ENCODE peak calls at places on chromosomes 4 and X, in four cellular contexts. B, F, M and N are unnamed samples. For H3K27me3, the result is how much of the 10 kb centered on the place peaks cover.

GRCh38 chr4:4599886-4600285 is 58.0 kb upstream of the STX18 start:
- DNase-seq in B (no peak), M (no peak), F (no peak), N (no peak)

GRCh38 chrX:62928906-62929305 is 422.2 kb downstream of the SPIN4 start:
- DNase-seq in M (no peak), F (no peak), B (no peak), N (no peak)

GRCh38 chr4:24853142-24853541 is 57.8 kb downstream of the SOD3 start:
- DNase-seq in M (no peak), F (no peak), B (peak), N (peak)

GRCh38 chr4:189940178-189941004 is at the start of gene FRG1:
- DNase-seq in B (peak), M (peak), F (peak), N (peak)

GRCh38 chrX:76987381-76987780 is 459.8 kb upstream of the FGF16 start:
- DNase-seq in M (no peak), B (no peak), F (peak), N (no peak)

GRCh38 chr4:106297636-106298035 is 18.4 kb downstream of the TBCK start:
- DNase-seq in B (no peak), F (no peak), M (no peak), N (no peak)

GRCh38 chr4:87819281-87819919 is 13.4 kb upstream of the MEPE start:
- DNase-seq in F (peak), B (peak), M (no peak), N (peak)

GRCh38 chr4:46270986-46271596 is 118.8 kb downstream of the GABRA2 start:
- DNase-seq in M (no peak), B (peak), F (no peak), N (peak)

GRCh38 chrX:7225338-7225737 is 77.4 kb upstream of the PUDP start:
- DNase-seq in F (no peak), M (no peak), B (no peak), N (no peak)

GRCh38 chrX:112651766-112652165 is 28.0 kb downstream of the LHFPL1 start:
- DNase-seq in M (no peak), B (peak), F (no peak), N (peak)

GRCh38 chr4:1072830-1073446 is 40.4 kb downstream of the RNF212 start:
- DNase-seq in B (peak), M (peak), F (peak), N (peak)

GRCh38 chr4:16991455-16991854 is 93.0 kb upstream of the LDB2 start:
- DNase-seq in F (peak), M (peak), B (no peak), N (no peak)

GRCh38 chrX:7515681-7516413 is 327.1 kb upstream of the VCX start:
- DNase-seq in F (no peak), B (no peak), M (no peak), N (no peak)

GRCh38 chr4:67236793-67237192 is 308.5 kb downstream of the CENPC start:
- DNase-seq in F (peak), M (no peak), B (no peak), N (no peak)

GRCh38 chr4:127856485-127857447 is 23.9 kb upstream of the PLK4 start:
- DNase-seq in F (no peak), M (no peak), B (peak), N (peak)

GRCh38 chrX:41481264-41482109 is 34.3 kb downstream of the NYX start:
- DNase-seq in F (peak), M (no peak), B (no peak), N (no peak)

GRCh38 chr4:157447195-157447594 is 226.7 kb downstream of the GRIA2 start:
- DNase-seq in F (no peak), B (no peak), M (no peak), N (no peak)

GRCh38 chr4:70714061-70714468 is 7.7 kb upstream of the RUFY3 start:
- DNase-seq in M (no peak), F (no peak), B (peak), N (no peak)

GRCh38 chrX:112851806-112852205 is 11.2 kb upstream of the AMOT start:
- DNase-seq in B (peak), F (no peak), M (no peak), N (peak)

GRCh38 chrX:48827654-48827968 is 1.3 kb downstream of the ERAS start:
- DNase-seq in B (no peak), M (no peak), F (no peak), N (no peak)

GRCh38 chr4:169080970-169081369 is 70.9 kb upstream of the CBR4 start:
- DNase-seq in F (no peak), B (peak), M (no peak), N (peak)

GRCh38 chr4:81510643-81511189 is 39.0 kb upstream of the RASGEF1B start:
- DNase-seq in M (no peak), B (no peak), F (no peak), N (no peak)

GRCh38 chr4:110644008-110644407 is 21.1 kb upstream of the PITX2 start:
- DNase-seq in F (no peak), B (no peak), M (no peak), N (no peak)

GRCh38 chrX:43836435-43837184 is 45.6 kb downstream of the MAOB start:
- DNase-seq in B (peak), M (no peak), F (no peak), N (peak)

GRCh38 chr4:185916683-185917082 is 104.7 kb upstream of the SORBS2 start:
- DNase-seq in B (no peak), F (peak), M (no peak), N (no peak)

GRCh38 chr4:113610542-113610941 is 151.0 kb downstream of the CAMK2D start:
- DNase-seq in F (no peak), M (no peak), B (no peak), N (no peak)

GRCh38 chr4:38004887-38005286 is 44.7 kb downstream of the PTTG2 start:
- DNase-seq in B (no peak), M (no peak), F (no peak), N (no peak)
- H2BK5ac ChIP-seq in B (no peak), M (no peak), F (no peak), N (no peak)

DNA sequence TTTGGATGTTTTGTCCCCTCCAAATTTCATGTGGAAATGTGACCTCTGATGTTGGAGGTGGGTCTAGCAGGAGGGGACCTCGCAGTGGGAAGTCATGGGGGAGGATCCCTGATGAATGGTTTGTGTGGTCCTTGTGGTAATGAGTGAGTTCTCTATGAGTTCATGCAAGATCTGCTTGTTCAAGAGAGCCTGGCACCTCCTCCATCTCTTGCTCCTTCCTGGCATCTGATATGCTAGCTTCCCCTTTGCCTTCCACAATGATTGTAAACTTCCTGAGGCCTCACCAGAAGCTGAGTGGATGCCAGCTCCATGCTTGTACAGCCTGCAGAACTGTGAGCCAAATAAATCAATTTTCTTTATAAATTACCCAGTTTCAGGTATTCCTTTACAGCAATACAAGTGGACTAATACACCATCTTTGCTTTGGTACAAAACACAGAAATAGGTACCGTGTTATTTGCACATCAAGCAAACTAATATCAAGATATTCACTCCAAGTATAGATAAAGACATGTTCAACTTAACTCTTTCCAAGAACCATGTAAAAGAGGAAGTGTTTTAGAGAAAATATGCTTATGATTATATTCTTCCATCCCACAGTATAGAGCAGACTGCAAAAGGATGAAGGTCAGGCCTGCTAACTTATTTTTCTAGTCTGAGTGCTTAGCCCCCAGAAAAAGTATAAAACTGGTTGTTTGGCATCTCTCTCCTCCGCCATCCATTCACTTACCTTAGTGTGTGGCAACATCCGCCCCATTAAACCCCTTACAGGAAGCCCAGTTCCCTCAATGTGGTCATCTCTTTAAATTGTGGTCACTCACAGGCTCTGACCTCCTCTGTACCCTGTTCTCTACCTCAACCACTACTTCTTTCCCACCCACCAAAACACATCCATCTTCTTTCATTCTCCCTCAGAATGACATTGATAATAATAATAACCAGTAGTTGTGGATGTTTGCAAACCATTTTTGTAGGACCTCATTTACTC is 6.7 kb downstream of the ARAP2 start:
- DNase-seq in B (no peak), M (no peak), F (no peak), N (no peak)
- H3K27me3 ChIP-seq in B (under half), M (under half), F (under half), N (under half)

GRCh38 chr4:153759407-153760226 is at the start of gene RNF175:
- DNase-seq in F (peak), M (peak), B (no peak), N (no peak)

GRCh38 chr4:153758136-153758535 is 1.7 kb downstream of the RNF175 start:
- DNase-seq in M (no peak), B (no peak), F (peak), N (no peak)

GRCh38 chr4:153758688-153759406 is 977 bp downstream of the RNF175 start:
- DNase-seq in B (no peak), F (no peak), M (no peak), N (no peak)

GRCh38 chr4:153755186-153755585 is 4.6 kb downstream of the RNF175 start:
- DNase-seq in F (no peak), B (no peak), M (no peak), N (no peak)

DNA sequence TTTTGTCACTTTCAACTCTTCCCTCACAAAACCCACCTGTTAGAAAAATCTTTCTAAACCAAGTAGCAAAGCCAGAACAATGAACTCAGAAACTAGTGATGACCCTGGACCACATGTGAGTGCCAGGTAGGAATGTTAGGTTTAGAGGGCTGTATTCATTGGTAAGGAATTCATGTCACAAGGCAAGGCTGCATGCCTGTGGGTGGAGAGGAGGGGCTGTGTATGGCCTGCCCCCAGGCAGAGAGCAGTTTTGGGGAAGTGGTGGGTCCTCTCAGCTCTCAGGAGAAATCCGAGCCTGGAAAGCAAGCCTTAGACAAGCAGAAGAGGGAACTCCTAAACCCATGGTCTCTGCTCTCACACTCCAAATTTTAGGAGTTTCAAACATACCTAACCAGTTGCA is 2.4 kb downstream of the RNF175 start:
- DNase-seq in F (peak), B (no peak), M (no peak), N (no peak)
- H2AK5ac ChIP-seq in F (no peak), B (no peak), M (no peak), N (no peak)

DNA sequence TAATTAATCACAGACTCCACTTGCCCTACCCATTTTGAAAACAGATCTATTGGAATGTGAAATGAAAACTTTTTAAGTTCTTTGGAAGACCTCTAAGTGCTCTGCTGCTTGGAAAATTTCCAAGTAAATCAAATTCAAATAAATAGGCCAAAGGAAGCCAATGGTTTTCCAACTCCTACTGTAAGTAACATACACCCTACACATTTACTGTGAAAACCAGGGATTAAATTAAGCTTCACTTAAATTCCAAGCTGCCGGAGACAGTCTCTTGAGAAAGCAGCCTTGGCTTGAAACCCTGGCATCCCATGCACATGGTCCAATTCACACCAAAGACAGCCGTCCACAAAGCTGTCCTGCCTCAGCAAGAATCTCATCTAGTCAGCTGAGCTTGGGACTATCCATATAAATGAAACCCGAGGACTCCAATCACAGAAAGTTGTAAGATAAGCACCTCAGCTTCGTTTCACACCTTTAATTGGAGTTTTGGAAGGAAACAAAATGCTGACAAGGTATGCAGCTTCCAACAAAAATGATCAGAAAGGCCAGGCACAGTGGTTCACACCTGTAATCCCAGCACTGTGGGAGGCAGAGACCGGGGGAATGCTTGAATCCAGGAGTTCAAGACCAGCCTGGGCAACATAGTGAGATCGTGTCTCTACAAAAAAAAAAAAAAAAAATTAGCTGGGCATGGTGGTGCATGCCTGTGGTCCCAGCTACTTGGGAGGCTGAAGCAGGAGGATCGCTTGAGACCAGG is 88.6 kb downstream of the APBB2 start:
- DNase-seq in B (peak), F (no peak), M (no peak), N (no peak)
- H2BK5ac ChIP-seq in B (no peak), F (no peak), M (peak), N (no peak)

GRCh38 chr4:140754918-140755810 is 1.0 kb downstream of the TBC1D9 start:
- DNase-seq in M (no peak), F (no peak), B (no peak), N (no peak)

GRCh38 chr4:140757220-140757607 is 1.0 kb upstream of the TBC1D9 start:
- DNase-seq in M (no peak), B (no peak), F (no peak), N (no peak)

GRCh38 chr4:140752669-140753068 is 3.5 kb downstream of the TBC1D9 start:
- DNase-seq in B (no peak), M (no peak), F (no peak), N (no peak)

GRCh38 chr4:140755811-140756291 is 334 bp downstream of the TBC1D9 start:
- DNase-seq in M (peak), B (peak), F (peak), N (peak)

GRCh38 chr4:140756292-140757219 is at the start of gene TBC1D9:
- DNase-seq in F (peak), B (peak), M (peak), N (peak)
- H3K27me3 ChIP-seq in F (under half), B (under half), M (under half), N (under half)

GRCh38 chr4:7419961-7420660 is 14.6 kb downstream of the PSAPL1 start:
- DNase-seq in F (peak), B (no peak), M (peak), N (no peak)
- H2AK5ac ChIP-seq in F (no peak), B (no peak), M (no peak), N (no peak)

GRCh38 chr4:183504930-183505555 is at the start of gene ING2:
- DNase-seq in F (no peak), B (no peak), M (peak), N (peak)
- H2BK5ac ChIP-seq in F (no peak), B (peak), M (peak), N (peak)

GRCh38 chr4:13243152-13243551 is 241.0 kb downstream of the RAB28 start:
- DNase-seq in F (no peak), M (no peak), B (no peak), N (no peak)
- H3K27me3 ChIP-seq in F (under half), M (under half), B (under half), N (under half)

GRCh38 chr4:143668930-143669553 is 31.4 kb downstream of the FREM3 start:
- DNase-seq in B (no peak), M (no peak), F (no peak), N (no peak)
- H2AK5ac ChIP-seq in B (no peak), M (no peak), F (no peak), N (no peak)

DNA sequence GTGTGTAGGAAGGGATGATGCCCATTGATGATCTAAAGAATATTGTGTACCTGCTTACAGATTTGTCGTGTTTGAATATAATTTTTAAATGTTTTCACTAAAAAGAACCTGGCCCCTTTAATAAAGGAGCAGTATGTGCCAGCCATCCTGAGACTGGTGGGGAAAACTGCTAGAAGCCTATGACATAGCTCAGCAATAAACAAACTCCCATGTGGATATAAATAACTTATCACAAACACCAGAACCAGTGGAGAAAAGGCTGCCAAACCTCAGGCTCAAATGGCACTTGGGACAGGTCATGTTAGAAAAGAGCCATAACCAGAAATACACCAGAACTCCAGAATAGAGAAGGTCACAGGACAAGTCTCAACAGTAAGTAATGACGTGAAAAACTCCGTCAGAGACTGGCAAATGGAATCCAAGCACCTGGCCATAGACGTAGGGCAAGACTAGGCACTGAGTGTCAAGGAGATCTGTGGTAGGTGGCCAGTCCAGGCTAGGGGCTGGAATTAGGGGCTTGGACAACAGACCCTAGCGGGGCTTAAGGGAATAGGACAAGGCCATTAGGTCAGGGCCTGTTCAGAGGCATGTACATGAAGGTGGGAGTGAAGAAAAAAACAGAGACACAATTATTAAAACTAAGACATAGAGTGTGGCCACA is 11.7 kb upstream of the QRFPR start:
- DNase-seq in B (no peak), M (no peak), F (no peak), N (no peak)
- H2BK5ac ChIP-seq in B (no peak), M (no peak), F (no peak), N (no peak)